ENCODE peak calls at places on chromosomes 3 and 15, in four cellular contexts. One of them, this sample, is unnamed. For H3K4me1, the result is how much of the 10 kb centered on the place peaks cover.

GRCh38 chr15:43511012-43511885 is 6.2 kb upstream of the MAP1A start:
- DNase-seq in SK-N-SH: peak
- DNase-seq in ovary: no peak
- DNase-seq in CD8-positive, alpha-beta T cell: no peak
- DNase-seq in this sample: peak

GRCh38 chr3:145457825-145458552 is 703.0 kb downstream of the PLOD2 start:
- DNase-seq in CD8-positive, alpha-beta T cell: no peak
- DNase-seq in SK-N-SH: no peak
- DNase-seq in ovary: no peak
- DNase-seq in this sample: no peak

GRCh38 chr15:100553468-100553867 is 24.7 kb upstream of the CERS3 start:
- DNase-seq in SK-N-SH: no peak
- DNase-seq in CD8-positive, alpha-beta T cell: no peak
- DNase-seq in ovary: no peak
- DNase-seq in this sample: no peak

GRCh38 chr3:130934442-130935089 is 40.7 kb downstream of the ATP2C1 start:
- DNase-seq in CD8-positive, alpha-beta T cell: no peak
- DNase-seq in ovary: no peak
- DNase-seq in SK-N-SH: no peak
- DNase-seq in this sample: no peak

GRCh38 chr3:62277470-62277869 is 95.9 kb downstream of the FEZF2 start:
- DNase-seq in CD8-positive, alpha-beta T cell: no peak
- DNase-seq in SK-N-SH: peak
- DNase-seq in ovary: no peak
- DNase-seq in this sample: no peak

GRCh38 chr3:156297582-156297981 is 177.2 kb downstream of the KCNAB1 start:
- DNase-seq in SK-N-SH: no peak
- DNase-seq in CD8-positive, alpha-beta T cell: no peak
- DNase-seq in ovary: no peak
- DNase-seq in this sample: no peak

GRCh38 chr3:115792206-115792955 is 169.1 kb downstream of the GAP43 start:
- DNase-seq in CD8-positive, alpha-beta T cell: no peak
- DNase-seq in SK-N-SH: no peak
- DNase-seq in ovary: no peak
- DNase-seq in this sample: no peak

GRCh38 chr3:77795013-77795412 is 755.1 kb downstream of the ROBO2 start:
- DNase-seq in CD8-positive, alpha-beta T cell: no peak
- DNase-seq in SK-N-SH: no peak
- DNase-seq in ovary: no peak
- DNase-seq in this sample: no peak

GRCh38 chr15:57772223-57772957 is 65.9 kb downstream of the POLR2M start:
- DNase-seq in ovary: no peak
- DNase-seq in SK-N-SH: no peak
- DNase-seq in CD8-positive, alpha-beta T cell: no peak
- DNase-seq in this sample: peak

GRCh38 chr15:101121511-101122090 is 130.2 kb downstream of the CHSY1 start:
- DNase-seq in ovary: peak
- DNase-seq in CD8-positive, alpha-beta T cell: no peak
- DNase-seq in SK-N-SH: peak
- DNase-seq in this sample: peak

GRCh38 chr3:15757824-15758223 is 40.0 kb downstream of the ANKRD28 start:
- DNase-seq in SK-N-SH: no peak
- DNase-seq in ovary: no peak
- DNase-seq in CD8-positive, alpha-beta T cell: no peak
- DNase-seq in this sample: no peak

GRCh38 chr15:99550077-99550476 is 15.7 kb upstream of the MEF2A start:
- DNase-seq in SK-N-SH: no peak
- DNase-seq in CD8-positive, alpha-beta T cell: no peak
- DNase-seq in ovary: no peak
- DNase-seq in this sample: no peak

GRCh38 chr3:42653560-42654330 is at the start of gene ZBTB47:
- DNase-seq in ovary: peak
- DNase-seq in SK-N-SH: no peak
- DNase-seq in CD8-positive, alpha-beta T cell: no peak
- DNase-seq in this sample: peak

GRCh38 chr15:90087454-90088154 is 14.7 kb downstream of the IDH2 start:
- DNase-seq in SK-N-SH: peak
- DNase-seq in CD8-positive, alpha-beta T cell: no peak
- DNase-seq in ovary: peak
- DNase-seq in this sample: no peak

GRCh38 chr3:65334045-65334665 is 646.4 kb upstream of the ADAMTS9 start:
- DNase-seq in ovary: peak
- DNase-seq in SK-N-SH: no peak
- DNase-seq in CD8-positive, alpha-beta T cell: no peak
- DNase-seq in this sample: no peak

GRCh38 chr15:87577336-87577735 is 679.2 kb downstream of the NTRK3 start:
- DNase-seq in SK-N-SH: no peak
- DNase-seq in CD8-positive, alpha-beta T cell: no peak
- DNase-seq in ovary: no peak
- DNase-seq in this sample: no peak

GRCh38 chr15:70278644-70279043 is 180.9 kb upstream of the TLE3 start:
- DNase-seq in SK-N-SH: no peak
- DNase-seq in ovary: no peak
- DNase-seq in CD8-positive, alpha-beta T cell: no peak
- DNase-seq in this sample: no peak

GRCh38 chr3:15636028-15636709 is 34.6 kb downstream of the BTD start:
- DNase-seq in ovary: no peak
- DNase-seq in CD8-positive, alpha-beta T cell: no peak
- DNase-seq in SK-N-SH: no peak
- DNase-seq in this sample: peak

GRCh38 chr3:190864002-190864401 is 1.5 kb upstream of the GMNC start:
- DNase-seq in ovary: no peak
- DNase-seq in SK-N-SH: no peak
- DNase-seq in CD8-positive, alpha-beta T cell: no peak
- DNase-seq in this sample: no peak

GRCh38 chr3:14241716-14242115 is 63.1 kb downstream of the LSM3 start:
- DNase-seq in CD8-positive, alpha-beta T cell: no peak
- DNase-seq in SK-N-SH: no peak
- DNase-seq in ovary: no peak
- DNase-seq in this sample: no peak

GRCh38 chr3:194268659-194269487 is 82.3 kb downstream of the CPN2 start:
- DNase-seq in SK-N-SH: no peak
- DNase-seq in ovary: no peak
- DNase-seq in CD8-positive, alpha-beta T cell: no peak
- DNase-seq in this sample: no peak

GRCh38 chr3:120908803-120909601 is 997 bp downstream of the STXBP5L start:
- DNase-seq in SK-N-SH: no peak
- DNase-seq in ovary: no peak
- DNase-seq in CD8-positive, alpha-beta T cell: no peak
- DNase-seq in this sample: peak

GRCh38 chr15:45449878-45450277 is 71.5 kb upstream of the GATM start:
- DNase-seq in SK-N-SH: no peak
- DNase-seq in CD8-positive, alpha-beta T cell: no peak
- DNase-seq in ovary: no peak
- DNase-seq in this sample: no peak

GRCh38 chr3:17045705-17046104 is 160.9 kb downstream of the PLCL2 start:
- DNase-seq in ovary: no peak
- DNase-seq in CD8-positive, alpha-beta T cell: no peak
- DNase-seq in SK-N-SH: no peak
- DNase-seq in this sample: no peak

GRCh38 chr3:62956411-62956810 is 81.2 kb upstream of the CADPS start:
- DNase-seq in SK-N-SH: no peak
- DNase-seq in CD8-positive, alpha-beta T cell: no peak
- DNase-seq in ovary: no peak
- DNase-seq in this sample: no peak

GRCh38 chr15:42725331-42725903 is 11.5 kb downstream of the CDAN1 start:
- DNase-seq in ovary: no peak
- DNase-seq in CD8-positive, alpha-beta T cell: no peak
- DNase-seq in SK-N-SH: no peak
- DNase-seq in this sample: no peak

GRCh38 chr3:132253262-132253878 is 63.8 kb upstream of the ACP3 start:
- DNase-seq in ovary: no peak
- DNase-seq in CD8-positive, alpha-beta T cell: no peak
- DNase-seq in SK-N-SH: peak
- DNase-seq in this sample: no peak

GRCh38 chr15:28273468-28273867 is 48.5 kb downstream of the HERC2 start:
- DNase-seq in SK-N-SH: no peak
- DNase-seq in CD8-positive, alpha-beta T cell: no peak
- DNase-seq in ovary: no peak
- DNase-seq in this sample: no peak

GRCh38 chr3:53293867-53294266 is 38.0 kb upstream of the TKT start:
- DNase-seq in CD8-positive, alpha-beta T cell: no peak
- DNase-seq in SK-N-SH: no peak
- DNase-seq in ovary: no peak
- DNase-seq in this sample: no peak

GRCh38 chr3:49805884-49806701 is 3.0 kb downstream of the INKA1 start:
- DNase-seq in CD8-positive, alpha-beta T cell: no peak
- DNase-seq in ovary: peak
- DNase-seq in SK-N-SH: peak
- DNase-seq in this sample: no peak

GRCh38 chr3:66598168-66598567 is 97.3 kb upstream of the LRIG1 start:
- DNase-seq in CD8-positive, alpha-beta T cell: no peak
- DNase-seq in SK-N-SH: no peak
- DNase-seq in ovary: no peak
- DNase-seq in this sample: no peak

GRCh38 chr3:179464296-179465092 is 13.2 kb upstream of the GNB4 start:
- DNase-seq in SK-N-SH: no peak
- DNase-seq in ovary: no peak
- DNase-seq in CD8-positive, alpha-beta T cell: no peak
- DNase-seq in this sample: no peak

GRCh38 chr15:50077242-50077641 is 41.8 kb downstream of the ATP8B4 start:
- DNase-seq in ovary: no peak
- DNase-seq in SK-N-SH: no peak
- DNase-seq in CD8-positive, alpha-beta T cell: no peak
- DNase-seq in this sample: no peak

GRCh38 chr15:52290800-52291199 is 4.8 kb downstream of the MYO5C start:
- DNase-seq in CD8-positive, alpha-beta T cell: no peak
- DNase-seq in ovary: no peak
- DNase-seq in SK-N-SH: no peak
- DNase-seq in this sample: no peak

GRCh38 chr3:40173291-40173710 is 136.2 kb upstream of the EIF1B start:
- DNase-seq in ovary: no peak
- DNase-seq in CD8-positive, alpha-beta T cell: no peak
- DNase-seq in SK-N-SH: no peak
- DNase-seq in this sample: no peak

GRCh38 chr15:41561777-41562145 is 2.7 kb downstream of the TYRO3 start:
- DNase-seq in ovary: peak
- DNase-seq in SK-N-SH: no peak
- DNase-seq in CD8-positive, alpha-beta T cell: no peak
- DNase-seq in this sample: no peak

GRCh38 chr3:17372811-17373210 is 369.6 kb downstream of the TBC1D5 start:
- DNase-seq in CD8-positive, alpha-beta T cell: no peak
- DNase-seq in SK-N-SH: no peak
- DNase-seq in ovary: no peak
- DNase-seq in this sample: no peak

GRCh38 chr3:134065836-134066538 is 36.3 kb upstream of the SLCO2A1 start:
- DNase-seq in SK-N-SH: no peak
- DNase-seq in ovary: no peak
- DNase-seq in CD8-positive, alpha-beta T cell: no peak
- DNase-seq in this sample: peak

GRCh38 chr3:104547040-104547439 is 819.7 kb upstream of the ALCAM start:
- DNase-seq in SK-N-SH: no peak
- DNase-seq in CD8-positive, alpha-beta T cell: no peak
- DNase-seq in ovary: no peak
- DNase-seq in this sample: no peak
- H3K4me1 ChIP-seq in SK-N-SH: under half
- H3K4me1 ChIP-seq in CD8-positive, alpha-beta T cell: under half
- H3K4me1 ChIP-seq in ovary: under half
- H3K4me1 ChIP-seq in this sample: under half

GRCh38 chr3:37667359-37667758 is 194.3 kb upstream of the CTDSPL start:
- DNase-seq in ovary: no peak
- DNase-seq in CD8-positive, alpha-beta T cell: no peak
- DNase-seq in SK-N-SH: no peak
- DNase-seq in this sample: no peak
- H3K4me1 ChIP-seq in ovary: under half
- H3K4me1 ChIP-seq in CD8-positive, alpha-beta T cell: under half
- H3K4me1 ChIP-seq in SK-N-SH: under half
- H3K4me1 ChIP-seq in this sample: under half

GRCh38 chr3:197008436-197009209 is 21.0 kb downstream of the MELTF start:
- DNase-seq in ovary: no peak
- DNase-seq in CD8-positive, alpha-beta T cell: no peak
- DNase-seq in SK-N-SH: no peak
- DNase-seq in this sample: no peak
- H3K4me1 ChIP-seq in ovary: under half
- H3K4me1 ChIP-seq in CD8-positive, alpha-beta T cell: under half
- H3K4me1 ChIP-seq in SK-N-SH: under half
- H3K4me1 ChIP-seq in this sample: under half

GRCh38 chr3:125033135-125033534 is 22.7 kb downstream of the HEG1 start:
- DNase-seq in SK-N-SH: no peak
- DNase-seq in ovary: no peak
- DNase-seq in CD8-positive, alpha-beta T cell: no peak
- DNase-seq in this sample: no peak

GRCh38 chr3:125031544-125031943 is 24.3 kb downstream of the HEG1 start:
- DNase-seq in SK-N-SH: no peak
- DNase-seq in ovary: no peak
- DNase-seq in CD8-positive, alpha-beta T cell: no peak
- DNase-seq in this sample: no peak

GRCh38 chr3:125032683-125033082 is 23.1 kb downstream of the HEG1 start:
- DNase-seq in ovary: no peak
- DNase-seq in SK-N-SH: no peak
- DNase-seq in CD8-positive, alpha-beta T cell: no peak
- DNase-seq in this sample: no peak

GRCh38 chr3:125033616-125034015 is 22.2 kb downstream of the HEG1 start:
- DNase-seq in SK-N-SH: no peak
- DNase-seq in CD8-positive, alpha-beta T cell: no peak
- DNase-seq in ovary: no peak
- DNase-seq in this sample: no peak

GRCh38 chr3:125032100-125032643 is 23.6 kb downstream of the HEG1 start:
- DNase-seq in CD8-positive, alpha-beta T cell: no peak
- DNase-seq in SK-N-SH: no peak
- DNase-seq in ovary: no peak
- DNase-seq in this sample: no peak
- H3K4me1 ChIP-seq in CD8-positive, alpha-beta T cell: under half
- H3K4me1 ChIP-seq in SK-N-SH: under half
- H3K4me1 ChIP-seq in ovary: under half
- H3K4me1 ChIP-seq in this sample: under half

GRCh38 chr15:58980351-58980939 is 7.0 kb upstream of the RNF111 start:
- DNase-seq in CD8-positive, alpha-beta T cell: no peak
- DNase-seq in SK-N-SH: peak
- DNase-seq in ovary: no peak
- DNase-seq in this sample: no peak
- H3K4me1 ChIP-seq in CD8-positive, alpha-beta T cell: under half
- H3K4me1 ChIP-seq in SK-N-SH: under half
- H3K4me1 ChIP-seq in ovary: under half
- H3K4me1 ChIP-seq in this sample: under half

DNA sequence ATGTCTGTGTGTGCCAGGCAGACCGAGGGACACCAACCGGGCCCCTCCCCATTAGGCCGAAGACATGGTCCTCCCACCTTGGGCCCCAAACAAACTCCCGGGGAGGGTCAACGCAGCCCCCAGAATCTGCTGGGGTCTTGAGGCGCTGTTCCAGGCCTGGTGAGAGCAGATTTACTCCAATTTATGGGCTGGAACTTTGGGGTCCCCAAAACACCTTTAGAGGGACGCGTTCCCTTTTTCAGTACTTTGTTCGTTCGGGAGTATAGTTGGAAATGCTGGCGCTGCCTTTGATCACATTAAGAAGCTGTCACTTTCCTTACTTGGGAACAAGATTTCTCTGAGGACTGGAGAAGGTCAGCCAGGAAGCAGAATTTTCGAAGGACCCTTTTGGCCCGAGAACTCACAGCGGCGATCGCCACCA is 2.3 kb downstream of the GATA2 start:
- DNase-seq in ovary: no peak
- DNase-seq in CD8-positive, alpha-beta T cell: no peak
- DNase-seq in SK-N-SH: no peak
- DNase-seq in this sample: no peak
- H3K4me1 ChIP-seq in ovary: under half
- H3K4me1 ChIP-seq in CD8-positive, alpha-beta T cell: half or more
- H3K4me1 ChIP-seq in SK-N-SH: under half
- H3K4me1 ChIP-seq in this sample: under half

This sample was measured in SJSA1.